ENCODE peak calls at places on chromosomes 6 and 20, in seven cellular contexts. One of them, this sample, is unnamed.

GRCh38 chr6:29005183-29005885 is at the start of gene ZNF311:
- DNase-seq in fibroblast of mammary gland: peak
- DNase-seq in GM13977: no peak
- DNase-seq in ELR: peak
- DNase-seq in activated effector memory CD4-positive, alpha-beta T cell treated with Interleukin-2 at 50 U/mL for 16 hours: peak
- DNase-seq in naive thymus-derived CD8-positive, alpha-beta T cell: no peak
- DNase-seq in activated naive CD8-positive, alpha-beta T cell treated with anti-CD3 and anti-CD28 coated beads, Interleukin-2, amount 50 U/mL, for 24 hours: peak
- DNase-seq in this sample: peak

GRCh38 chr6:20879526-20879925 is 345.3 kb downstream of the CDKAL1 start:
- DNase-seq in fibroblast of mammary gland: peak
- DNase-seq in activated naive CD8-positive, alpha-beta T cell treated with anti-CD3 and anti-CD28 coated beads, Interleukin-2, amount 50 U/mL, for 24 hours: no peak
- DNase-seq in activated effector memory CD4-positive, alpha-beta T cell treated with Interleukin-2 at 50 U/mL for 16 hours: no peak
- DNase-seq in GM13977: no peak
- DNase-seq in ELR: no peak
- DNase-seq in naive thymus-derived CD8-positive, alpha-beta T cell: no peak
- DNase-seq in this sample: no peak

GRCh38 chr20:49672109-49672681 is 41.5 kb downstream of the B4GALT5 start:
- DNase-seq in activated effector memory CD4-positive, alpha-beta T cell treated with Interleukin-2 at 50 U/mL for 16 hours: no peak
- DNase-seq in activated naive CD8-positive, alpha-beta T cell treated with anti-CD3 and anti-CD28 coated beads, Interleukin-2, amount 50 U/mL, for 24 hours: no peak
- DNase-seq in GM13977: no peak
- DNase-seq in ELR: no peak
- DNase-seq in fibroblast of mammary gland: no peak
- DNase-seq in naive thymus-derived CD8-positive, alpha-beta T cell: no peak
- DNase-seq in this sample: no peak

GRCh38 chr6:766625-767024 is 73.7 kb upstream of the EXOC2 start:
- DNase-seq in fibroblast of mammary gland: no peak
- DNase-seq in activated effector memory CD4-positive, alpha-beta T cell treated with Interleukin-2 at 50 U/mL for 16 hours: no peak
- DNase-seq in GM13977: no peak
- DNase-seq in activated naive CD8-positive, alpha-beta T cell treated with anti-CD3 and anti-CD28 coated beads, Interleukin-2, amount 50 U/mL, for 24 hours: no peak
- DNase-seq in naive thymus-derived CD8-positive, alpha-beta T cell: no peak
- DNase-seq in ELR: peak
- DNase-seq in this sample: no peak

GRCh38 chr6:44263357-44264100 is 1.8 kb downstream of the NFKBIE start:
- DNase-seq in GM13977: peak
- DNase-seq in ELR: peak
- DNase-seq in activated effector memory CD4-positive, alpha-beta T cell treated with Interleukin-2 at 50 U/mL for 16 hours: no peak
- DNase-seq in naive thymus-derived CD8-positive, alpha-beta T cell: peak
- DNase-seq in activated naive CD8-positive, alpha-beta T cell treated with anti-CD3 and anti-CD28 coated beads, Interleukin-2, amount 50 U/mL, for 24 hours: peak
- DNase-seq in fibroblast of mammary gland: no peak
- DNase-seq in this sample: no peak

GRCh38 chr20:60851826-60852704 is 400.0 kb upstream of the CDH4 start:
- DNase-seq in GM13977: no peak
- DNase-seq in activated effector memory CD4-positive, alpha-beta T cell treated with Interleukin-2 at 50 U/mL for 16 hours: no peak
- DNase-seq in ELR: peak
- DNase-seq in naive thymus-derived CD8-positive, alpha-beta T cell: no peak
- DNase-seq in activated naive CD8-positive, alpha-beta T cell treated with anti-CD3 and anti-CD28 coated beads, Interleukin-2, amount 50 U/mL, for 24 hours: no peak
- DNase-seq in fibroblast of mammary gland: peak
- DNase-seq in this sample: peak

GRCh38 chr6:113762611-113763010 is 94.5 kb upstream of the MARCKS start:
- DNase-seq in fibroblast of mammary gland: no peak
- DNase-seq in activated effector memory CD4-positive, alpha-beta T cell treated with Interleukin-2 at 50 U/mL for 16 hours: no peak
- DNase-seq in naive thymus-derived CD8-positive, alpha-beta T cell: no peak
- DNase-seq in GM13977: no peak
- DNase-seq in activated naive CD8-positive, alpha-beta T cell treated with anti-CD3 and anti-CD28 coated beads, Interleukin-2, amount 50 U/mL, for 24 hours: no peak
- DNase-seq in ELR: peak
- DNase-seq in this sample: no peak

GRCh38 chr6:47250302-47250701 is 59.4 kb downstream of the TNFRSF21 start:
- DNase-seq in naive thymus-derived CD8-positive, alpha-beta T cell: no peak
- DNase-seq in ELR: no peak
- DNase-seq in activated naive CD8-positive, alpha-beta T cell treated with anti-CD3 and anti-CD28 coated beads, Interleukin-2, amount 50 U/mL, for 24 hours: no peak
- DNase-seq in fibroblast of mammary gland: no peak
- DNase-seq in GM13977: no peak
- DNase-seq in activated effector memory CD4-positive, alpha-beta T cell treated with Interleukin-2 at 50 U/mL for 16 hours: no peak
- DNase-seq in this sample: no peak

This sample was measured in SW480.